ENCODE peak calls at places on chromosomes 11 and 22, in seven cellular contexts. I is A549, Y is SK-N-SH, C is HCT116, N is GM23338, L is K562, M is HepG2. H is an unnamed sample.

GRCh38 chr11:16114451-16114850 is 241.9 kb downstream of the SOX6 start:
- DNase-seq in I (no peak), Y (no peak), C (no peak), N (no peak), L (no peak), M (no peak), H (no peak)

GRCh38 chr11:45025716-45026492 is 75.2 kb upstream of the TP53I11 start:
- DNase-seq in I (no peak), Y (peak; percentile 77), C (no peak), N (peak; percentile 38), L (no peak), M (peak; percentile 16), H (peak; percentile 77)

GRCh38 chr22:44777364-44777756 is 25.0 kb downstream of the ARHGAP8 start:
- DNase-seq in I (no peak), Y (no peak), C (no peak), N (no peak), L (no peak), M (no peak), H (no peak)

GRCh38 chr11:45671246-45672171 is 6.1 kb upstream of the CHST1 start:
- DNase-seq in I (no peak), Y (no peak), C (no peak), N (peak; percentile 33), L (no peak), M (no peak), H (no peak)

GRCh38 chr22:43891360-43892182 is at the start of gene PNPLA5:
- DNase-seq in I (no peak), Y (peak; percentile 44), C (no peak), N (peak; percentile 90), L (no peak), M (no peak), H (no peak)

GRCh38 chr11:23399995-23400394 is 539.7 kb upstream of the CCDC179 start:
- DNase-seq in I (no peak), Y (no peak), C (no peak), N (no peak), L (no peak), M (no peak), H (no peak)

GRCh38 chr11:57349491-57350274 is 11.5 kb downstream of the P2RX3 start:
- DNase-seq in I (peak; percentile 62), Y (peak; percentile 88), C (peak; percentile 26), N (peak; percentile 85), L (peak; percentile 86), M (peak; percentile 35), H (no peak)

GRCh38 chr11:88402192-88402715 is 64.7 kb upstream of the CTSC start:
- DNase-seq in I (peak; percentile 40), Y (no peak), C (no peak), N (no peak), L (no peak), M (no peak), H (no peak)

GRCh38 chr22:37675930-37676571 is 615 bp downstream of the LGALS1 start:
- DNase-seq in I (peak; percentile 24), Y (peak; percentile 36), C (no peak), N (peak; percentile 26), L (no peak), M (no peak), H (no peak)

GRCh38 chr11:124799384-124800225 is 601 bp downstream of the MSANTD2 start:
- DNase-seq in I (peak; percentile 13), Y (peak; percentile 82), C (no peak), N (peak; percentile 65), L (peak; percentile 61), M (no peak), H (peak; percentile 14)

GRCh38 chr11:46119352-46120216 is 1.7 kb downstream of the PHF21A start:
- DNase-seq in I (peak; percentile 80), Y (peak; percentile 70), C (no peak), N (peak; percentile 60), L (peak; percentile 44), M (peak; percentile 80), H (peak; percentile 61)

GRCh38 chr11:46916251-46916650 is 2.1 kb downstream of the LRP4 start:
- DNase-seq in I (no peak), Y (no peak), C (no peak), N (no peak), L (no peak), M (no peak), H (no peak)

GRCh38 chr22:50599816-50600454 is 658 bp upstream of the MAPK8IP2 start:
- DNase-seq in I (no peak), Y (peak; percentile 70), C (no peak), N (peak; percentile 76), L (peak; percentile 82), M (peak; percentile 9), H (peak; percentile 25)

GRCh38 chr11:109320595-109320994 is 101.4 kb upstream of the C11orf87 start:
- DNase-seq in I (peak; percentile 2), Y (no peak), C (peak; percentile 57), N (no peak), L (no peak), M (no peak), H (no peak)

GRCh38 chr11:73186886-73187285 is 31.2 kb upstream of the P2RY2 start:
- DNase-seq in I (no peak), Y (no peak), C (no peak), N (no peak), L (no peak), M (no peak), H (no peak)

GRCh38 chr11:105298174-105298573 is 158.6 kb upstream of the CARD18 start:
- DNase-seq in I (no peak), Y (no peak), C (no peak), N (no peak), L (no peak), M (no peak), H (no peak)

GRCh38 chr11:105296806-105297205 is 157.2 kb upstream of the CARD18 start:
- DNase-seq in I (no peak), Y (no peak), C (no peak), N (no peak), L (no peak), M (no peak), H (no peak)

GRCh38 chr11:105298630-105299029 is 159.1 kb upstream of the CARD18 start:
- DNase-seq in I (no peak), Y (no peak), C (no peak), N (no peak), L (no peak), M (no peak), H (no peak)

GRCh38 chr11:105297463-105297862 is 157.9 kb upstream of the CARD18 start:
- DNase-seq in I (no peak), Y (no peak), C (no peak), N (no peak), L (no peak), M (no peak), H (no peak)

GRCh38 chr11:105296386-105296785 is 156.8 kb upstream of the CARD18 start:
- DNase-seq in I (no peak), Y (no peak), C (no peak), N (no peak), L (no peak), M (no peak), H (no peak)
- TF ChIP-seq REST in I (no peak), Y (no peak), C (no peak), N (no peak), L (no peak), M (no peak), H (no peak)

GRCh38 chr11:102187416-102188125 is 77.3 kb downstream of the YAP1 start:
- DNase-seq in I (no peak), Y (peak; percentile 39), C (no peak), N (no peak), L (no peak), M (peak; percentile 41), H (no peak)

GRCh38 chr11:102184269-102184987 is 74.2 kb downstream of the YAP1 start:
- DNase-seq in I (no peak), Y (no peak), C (no peak), N (no peak), L (no peak), M (no peak), H (no peak)

GRCh38 chr11:102192349-102193066 is 82.3 kb downstream of the YAP1 start:
- DNase-seq in I (no peak), Y (no peak), C (no peak), N (no peak), L (no peak), M (peak; percentile 98), H (no peak)

GRCh38 chr11:102191832-102192231 is 81.6 kb downstream of the YAP1 start:
- DNase-seq in I (no peak), Y (no peak), C (no peak), N (no peak), L (no peak), M (peak; percentile 66), H (no peak)

DNA sequence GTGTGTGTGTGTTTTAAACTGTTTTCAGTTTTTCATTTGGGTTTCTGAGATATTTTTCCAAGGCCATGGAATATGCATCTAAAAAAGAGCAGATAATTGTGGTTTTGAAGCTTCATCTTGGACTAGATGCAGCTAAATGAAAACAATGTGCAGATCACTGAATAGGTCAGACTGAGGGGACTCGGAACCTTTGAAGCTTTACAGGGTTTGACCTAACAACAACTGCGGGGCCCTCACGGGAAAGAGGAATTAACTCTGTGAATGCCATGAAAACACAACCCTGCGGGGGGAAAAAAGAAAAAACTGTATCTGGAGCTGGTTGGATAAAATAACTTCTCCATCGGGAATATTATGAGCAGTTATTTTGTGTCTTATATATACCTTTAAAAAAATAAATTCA is 76.6 kb downstream of the YAP1 start:
- DNase-seq in I (no peak), Y (no peak), C (no peak), N (peak; percentile 52), L (no peak), M (peak; percentile 90), H (no peak)
- TF ChIP-seq REST in I (no peak), Y (no peak), C (no peak), N (no peak), L (no peak), M (no peak), H (no peak)

GRCh38 chr11:115664313-115664712 is 160.1 kb upstream of the CADM1 start:
- DNase-seq in I (no peak), Y (no peak), C (no peak), N (no peak), L (no peak), M (no peak), H (no peak)

GRCh38 chr11:115665345-115665901 is 161.2 kb upstream of the CADM1 start:
- DNase-seq in I (no peak), Y (no peak), C (no peak), N (no peak), L (no peak), M (no peak), H (no peak)

GRCh38 chr11:115670538-115671200 is 166.5 kb upstream of the CADM1 start:
- DNase-seq in I (no peak), Y (peak; percentile 59), C (no peak), N (no peak), L (no peak), M (no peak), H (no peak)

GRCh38 chr11:115663790-115664189 is 159.6 kb upstream of the CADM1 start:
- DNase-seq in I (no peak), Y (no peak), C (no peak), N (no peak), L (no peak), M (no peak), H (no peak)

DNA sequence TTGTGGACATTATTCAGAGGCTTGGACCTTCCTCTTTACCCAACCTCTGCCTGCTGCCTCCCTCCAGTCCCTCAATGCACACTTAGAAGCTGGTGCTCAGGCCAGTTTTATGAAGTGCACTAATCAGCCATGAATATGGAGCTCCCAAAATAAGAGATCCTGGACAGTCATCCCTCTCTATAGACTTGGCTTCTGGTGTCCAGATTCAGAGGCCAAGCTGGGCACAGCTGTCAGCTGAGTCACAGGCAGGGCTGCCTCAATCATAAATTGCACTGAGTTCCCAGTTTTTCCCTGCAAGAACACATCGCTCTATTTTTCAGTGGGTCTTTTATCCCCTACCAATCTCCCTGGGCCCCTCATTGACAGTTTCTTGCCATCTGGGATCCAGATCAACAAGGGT is 161.7 kb upstream of the CADM1 start:
- DNase-seq in I (no peak), Y (no peak), C (no peak), N (no peak), L (no peak), M (no peak), H (no peak)
- TF ChIP-seq REST in I (no peak), Y (no peak), C (no peak), N (no peak), L (no peak), M (no peak), H (no peak)

GRCh38 chr22:42820075-42820763 is 36.9 kb downstream of the ARFGAP3 start:
- DNase-seq in I (no peak), Y (no peak), C (no peak), N (peak; percentile 78), L (peak; percentile 28), M (no peak), H (no peak)
- TF ChIP-seq REST in I (no peak), Y (no peak), C (no peak), N (no peak), L (no peak), M (no peak), H (no peak)

H was measured in HL-60.